ENCODE peak calls at places on chromosomes 11 and 22, in six cellular contexts. S is cardiac muscle cell, F is transverse colon, G is Panc1, E is psoas muscle, M is left ventricle myocardium inferior. D is an unnamed sample.

GRCh38 chr11:116715383-116715782 is 57.4 kb downstream of the BUD13 start:
- DNase-seq in E (no peak), S (no peak), F (no peak), M (no peak), G (no peak), D (no peak)

GRCh38 chr11:18669211-18669593 is 29.4 kb upstream of the TMEM86A start:
- DNase-seq in F (no peak), M (no peak), E (no peak), S (no peak), G (no peak), D (no peak)

GRCh38 chr11:3617990-3618389 is 23.8 kb downstream of the ART5 start:
- DNase-seq in E (no peak), S (no peak), F (no peak), M (no peak), G (no peak), D (no peak)

GRCh38 chr22:49789289-49790141 is 38.2 kb downstream of the BRD1 start:
- DNase-seq in F (peak), S (peak), G (no peak), E (peak), M (peak), D (no peak)

GRCh38 chr11:7971846-7972245 is 6.6 kb upstream of the NLRP10 start:
- DNase-seq in E (no peak), S (peak), G (no peak), M (no peak), F (no peak), D (no peak)

GRCh38 chr22:38406617-38407016 is 48.4 kb downstream of the KCNJ4 start:
- DNase-seq in F (no peak), S (peak), G (no peak), M (no peak), E (no peak), D (no peak)

GRCh38 chr11:122285021-122285420 is 169.0 kb upstream of the BLID start:
- DNase-seq in G (no peak), E (no peak), F (no peak), M (no peak), S (no peak), D (no peak)

GRCh38 chr11:115644846-115645245 is 140.6 kb upstream of the CADM1 start:
- DNase-seq in S (no peak), M (no peak), E (no peak), G (no peak), F (no peak), D (no peak)

GRCh38 chr11:134044514-134045284 is 24.2 kb upstream of the JAM3 start:
- DNase-seq in E (no peak), S (no peak), F (no peak), G (no peak), M (no peak), D (no peak)

GRCh38 chr22:40436460-40437431 is 66.4 kb downstream of the SGSM3 start:
- DNase-seq in S (peak), G (peak), F (peak), E (no peak), M (peak), D (no peak)

GRCh38 chr22:20404881-20405280 is 10.9 kb downstream of the ZNF74 start:
- DNase-seq in S (no peak), G (no peak), M (no peak), F (no peak), E (no peak), D (no peak)

GRCh38 chr22:19819209-19819910 is 35.3 kb downstream of the GNB1L start:
- DNase-seq in M (no peak), E (no peak), F (no peak), S (no peak), G (no peak), D (no peak)

GRCh38 chr11:17410606-17411379 is 22.3 kb upstream of the KCNJ11 start:
- DNase-seq in G (no peak), F (peak), M (no peak), E (no peak), S (no peak), D (no peak)

GRCh38 chr22:48402591-48403031 is 1425.1 kb downstream of the BRD1 start:
- DNase-seq in F (no peak), M (no peak), S (no peak), E (no peak), G (no peak), D (no peak)

GRCh38 chr22:40243891-40244290 is 66.2 kb downstream of the TNRC6B start:
- DNase-seq in M (no peak), S (no peak), F (no peak), G (no peak), E (no peak), D (no peak)

GRCh38 chr11:3231851-3232744 is at the start of gene MRGPRE:
- DNase-seq in S (no peak), E (no peak), F (no peak), G (no peak), M (peak), D (no peak)

GRCh38 chr11:68517121-68517741 is 56.7 kb downstream of the PPP6R3 start:
- DNase-seq in F (no peak), M (no peak), S (no peak), G (no peak), E (no peak), D (no peak)

GRCh38 chr11:6843670-6844069 is 1.8 kb upstream of the OR10A5 start:
- DNase-seq in F (no peak), S (no peak), E (no peak), G (no peak), M (no peak), D (no peak)

GRCh38 chr11:114799524-114799923 is 121.2 kb downstream of the NXPE2 start:
- DNase-seq in S (no peak), M (no peak), F (no peak), G (no peak), E (no peak), D (no peak)

GRCh38 chr22:16804882-16805281 is 20.3 kb downstream of the XKR3 start:
- DNase-seq in F (no peak), G (no peak), E (no peak), S (no peak), M (no peak), D (no peak)

GRCh38 chr11:58786693-58787092 is 55.0 kb upstream of the GLYAT start:
- DNase-seq in M (no peak), S (no peak), F (no peak), E (no peak), G (no peak), D (no peak)

GRCh38 chr22:41885116-41885515 is 29.8 kb downstream of the SHISA8 start:
- DNase-seq in E (no peak), S (no peak), M (no peak), F (no peak), G (no peak), D (no peak)

GRCh38 chr11:106473089-106473722 is 395.7 kb downstream of the AASDHPPT start:
- DNase-seq in F (no peak), G (no peak), E (no peak), S (peak), M (no peak), D (no peak)

GRCh38 chr11:8989411-8989810 is 14.4 kb downstream of the NRIP3 start:
- DNase-seq in G (no peak), M (no peak), S (peak), F (no peak), E (no peak), D (no peak)

GRCh38 chr22:35102663-35103062 is 36.7 kb downstream of the ISX start:
- DNase-seq in E (no peak), S (peak), G (no peak), F (peak), M (no peak), D (peak)

GRCh38 chr22:45575607-45576272 is 73.1 kb downstream of the FBLN1 start:
- DNase-seq in G (no peak), S (no peak), E (no peak), F (no peak), M (no peak), D (no peak)

GRCh38 chr11:2325719-2326118 is 23.9 kb downstream of the TSPAN32 start:
- DNase-seq in G (no peak), F (no peak), E (no peak), M (peak), S (peak), D (no peak)

GRCh38 chr22:21970037-21970799 is 12.4 kb downstream of the TOP3B start:
- DNase-seq in S (no peak), E (no peak), F (no peak), G (no peak), M (no peak), D (no peak)

GRCh38 chr11:95486979-95487378 is 256.0 kb upstream of the SESN3 start:
- DNase-seq in S (no peak), E (no peak), M (no peak), F (no peak), G (no peak), D (no peak)

GRCh38 chr11:7651140-7651551 is 22.2 kb downstream of the CYB5R2 start:
- DNase-seq in F (no peak), M (no peak), G (no peak), E (no peak), S (no peak), D (no peak)

GRCh38 chr11:68584097-68584496 is 100.2 kb upstream of the GAL start:
- DNase-seq in M (peak), S (peak), G (no peak), F (peak), E (peak), D (no peak)

GRCh38 chr11:119099707-119100106 is 1.9 kb downstream of the DPAGT1 start:
- DNase-seq in G (no peak), M (no peak), F (no peak), S (no peak), E (no peak), D (no peak)

GRCh38 chr11:82899191-82899820 is 924 bp downstream of the PRCP start:
- DNase-seq in M (no peak), F (no peak), S (no peak), E (no peak), G (no peak), D (no peak)

GRCh38 chr11:69217276-69218105 is 61.8 kb downstream of the SMIM38 start:
- DNase-seq in E (no peak), M (no peak), S (no peak), F (peak), G (no peak), D (no peak)

GRCh38 chr22:33213383-33214075 is 155.3 kb upstream of the SYN3 start:
- DNase-seq in E (no peak), M (no peak), G (no peak), S (no peak), F (no peak), D (no peak)

GRCh38 chr11:8701891-8702597 is 19.5 kb downstream of the RPL27A start:
- DNase-seq in E (no peak), G (no peak), F (no peak), M (no peak), S (no peak), D (no peak)

GRCh38 chr11:10413268-10413667 is 41.8 kb upstream of the AMPD3 start:
- DNase-seq in G (peak), E (no peak), M (no peak), S (peak), F (peak), D (no peak)

GRCh38 chr11:6431861-6432260 is 8.9 kb downstream of the HPX start:
- DNase-seq in E (no peak), F (no peak), M (no peak), S (peak), G (no peak), D (peak)

GRCh38 chr11:64095949-64096348 is 60.2 kb downstream of the FLRT1 start:
- DNase-seq in E (no peak), G (no peak), S (no peak), M (no peak), F (no peak), D (no peak)

GRCh38 chr11:64093233-64094039 is 57.7 kb downstream of the FLRT1 start:
- DNase-seq in M (no peak), S (no peak), F (no peak), G (no peak), E (no peak), D (no peak)

GRCh38 chr11:64096835-64097234 is 61.1 kb downstream of the FLRT1 start:
- DNase-seq in M (no peak), F (no peak), G (no peak), S (no peak), E (no peak), D (no peak)

GRCh38 chr11:64094463-64095223 is 58.9 kb downstream of the FLRT1 start:
- DNase-seq in F (peak), G (peak), S (peak), M (no peak), E (peak), D (peak)

GRCh38 chr11:64095286-64095825 is 59.6 kb downstream of the FLRT1 start:
- DNase-seq in G (no peak), F (no peak), M (no peak), E (no peak), S (no peak), D (no peak)
- TF ChIP-seq CTCF in G (no peak), F (no peak), M (no peak), E (no peak), S (no peak), D (no peak)

GRCh38 chr11:44579172-44579804 is 13.8 kb downstream of the CD82 start:
- DNase-seq in M (no peak), F (no peak), E (no peak), G (no peak), S (no peak), D (no peak)
- H3K27ac ChIP-seq in M (peak), F (no peak), E (no peak), G (no peak), S (peak), D (no peak)

GRCh38 chr11:46278387-46279173 is 1.1 kb downstream of the CREB3L1 start:
- DNase-seq in M (peak), G (no peak), F (peak), E (peak), S (peak), D (no peak)
- TF ChIP-seq CTCF in M (peak), G (peak), F (peak), E (no peak), S (peak), D (no peak)

GRCh38 chr11:64694026-64694755 is 28.8 kb downstream of the NRXN2 start:
- DNase-seq in S (no peak), G (no peak), M (no peak), F (no peak), E (no peak), D (no peak)

GRCh38 chr11:64696045-64696444 is 27.0 kb downstream of the NRXN2 start:
- DNase-seq in M (no peak), G (no peak), S (no peak), F (no peak), E (no peak), D (no peak)

GRCh38 chr11:64692764-64693331 is 30.1 kb downstream of the NRXN2 start:
- DNase-seq in S (no peak), G (no peak), F (no peak), E (no peak), M (no peak), D (no peak)

GRCh38 chr11:64695548-64695947 is 27.4 kb downstream of the NRXN2 start:
- DNase-seq in F (no peak), M (no peak), E (no peak), S (no peak), G (no peak), D (no peak)

DNA sequence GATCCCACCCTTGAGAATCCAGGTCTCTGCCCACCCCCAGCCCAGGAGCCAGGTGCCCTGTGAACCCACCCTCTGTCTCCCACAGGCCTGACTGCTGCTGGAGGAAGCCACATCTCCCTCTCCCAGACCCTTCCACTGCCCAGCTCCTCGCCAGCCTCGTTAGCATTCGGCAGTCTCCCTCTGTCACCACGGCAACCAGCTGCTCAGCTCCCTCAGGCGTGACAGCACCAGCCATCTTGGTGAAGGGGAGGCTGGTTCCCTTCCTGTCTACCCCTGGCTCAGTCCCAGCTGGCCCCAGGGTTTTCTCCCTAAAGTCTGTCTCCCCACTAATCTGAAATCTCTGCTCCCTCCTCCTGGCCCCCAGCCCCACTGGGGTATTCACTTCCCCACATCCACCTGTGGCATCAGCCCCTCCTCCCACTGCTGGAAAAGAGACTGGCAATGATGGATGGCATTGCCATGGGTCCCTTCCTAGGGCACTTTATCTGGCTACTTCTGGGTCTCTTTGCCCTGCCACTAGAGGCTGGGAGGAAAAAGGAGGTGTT is 28.1 kb downstream of the NRXN2 start:
- DNase-seq in E (no peak), G (no peak), F (no peak), M (no peak), S (no peak), D (no peak)
- H3K27ac ChIP-seq in E (no peak), G (no peak), F (no peak), M (no peak), S (no peak), D (no peak)

GRCh38 chr11:107608809-107609208 is 17.9 kb downstream of the ELMOD1 start:
- DNase-seq in M (no peak), S (no peak), E (no peak), G (no peak), F (no peak), D (no peak)

GRCh38 chr11:107609384-107610218 is 18.7 kb downstream of the ELMOD1 start:
- DNase-seq in S (no peak), M (no peak), G (no peak), F (no peak), E (no peak), D (no peak)

DNA sequence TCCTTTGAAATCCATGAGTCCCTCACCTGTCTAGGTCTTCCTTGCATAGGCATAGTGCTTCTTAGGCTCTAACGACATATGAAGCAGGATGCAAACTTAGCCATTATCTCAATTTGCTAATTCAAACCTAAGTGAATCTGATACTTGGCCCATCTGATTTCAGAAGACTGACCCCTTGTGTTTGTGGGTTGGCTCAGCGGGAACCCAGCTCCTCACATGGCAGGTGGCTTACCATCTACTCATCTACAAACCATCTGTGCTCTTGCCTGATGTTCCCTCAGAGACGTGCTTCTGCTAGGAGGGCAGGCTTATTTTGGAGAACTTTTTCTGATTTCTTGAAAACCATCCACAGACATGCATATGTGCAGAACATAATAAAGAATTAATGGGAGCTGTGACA is 15.2 kb downstream of the ELMOD1 start:
- DNase-seq in S (no peak), G (no peak), F (no peak), E (no peak), M (no peak), D (no peak)
- TF ChIP-seq CTCF in S (no peak), G (peak), F (no peak), E (no peak), M (no peak), D (no peak)

DNA sequence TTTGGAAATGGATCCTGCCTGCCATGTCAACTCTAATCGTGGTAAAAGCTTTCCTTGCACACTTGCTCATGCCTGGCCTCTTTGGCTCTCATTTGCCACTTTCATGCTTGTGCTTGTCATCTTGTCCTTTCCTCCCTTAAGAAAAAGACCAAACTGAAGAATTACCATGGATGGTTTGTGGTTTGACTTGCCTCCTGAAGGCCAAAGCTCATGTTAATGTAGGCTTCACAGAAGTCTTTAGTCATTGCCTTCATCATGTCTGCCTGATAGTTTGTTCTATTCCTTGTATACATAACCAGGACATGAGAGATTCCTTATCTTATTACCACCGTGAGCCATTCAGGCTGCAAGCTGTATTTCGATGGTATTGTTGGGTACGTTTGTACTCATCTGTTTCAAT is 17.3 kb downstream of the TEAD1 start:
- DNase-seq in S (no peak), G (no peak), E (no peak), F (no peak), M (no peak), D (no peak)
- H3K27ac ChIP-seq in S (peak), G (peak), E (peak), F (peak), M (peak), D (no peak)

GRCh38 chr11:363948-364761 is 5.1 kb upstream of the B4GALNT4 start:
- DNase-seq in F (peak), E (no peak), G (peak), S (no peak), M (no peak), D (peak)
- TF ChIP-seq CTCF in F (peak), E (no peak), G (peak), S (peak), M (no peak), D (peak)

GRCh38 chr22:26570864-26571525 is 18.9 kb downstream of the TPST2 start:
- DNase-seq in G (no peak), F (no peak), E (no peak), S (no peak), M (peak), D (no peak)
- H3K27ac ChIP-seq in G (no peak), F (no peak), E (peak), S (no peak), M (peak), D (no peak)

DNA sequence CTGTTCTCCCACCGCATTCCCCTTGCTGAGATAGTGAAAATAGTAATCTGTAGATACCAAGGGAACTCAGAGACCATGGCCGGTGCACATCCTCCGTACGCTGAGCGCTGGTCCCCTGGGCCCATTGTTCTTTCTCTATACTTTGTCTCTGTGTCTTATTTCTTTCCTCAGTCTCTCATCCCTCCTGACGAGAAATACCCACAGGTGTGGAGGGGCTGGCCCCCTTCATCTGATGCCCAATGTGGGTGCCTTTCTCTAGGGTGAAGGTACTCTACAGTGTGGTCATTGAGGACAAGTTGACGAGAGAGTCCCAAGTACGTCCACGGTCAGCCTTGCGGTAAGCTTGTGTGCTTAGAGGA is 41.6 kb downstream of the IGLL1 start:
- DNase-seq in E (no peak), G (no peak), M (no peak), F (no peak), S (peak), D (no peak)
- TF ChIP-seq CTCF in E (no peak), G (no peak), M (no peak), F (no peak), S (peak), D (no peak)